ENCODE peak calls at places on chromosomes 5 and 9, in seven cellular contexts. O, I, S, J, L, N and K are unnamed samples.

GRCh38 chr9:128969491-128969890 is 22.0 kb downstream of the NUP188 start:
- DNase-seq in L (no peak), N (no peak), S (no peak), I (no peak), O (no peak), J (no peak), K (no peak)

GRCh38 chr5:159456722-159457462 is 126.6 kb upstream of the IL12B start:
- DNase-seq in S (peak; percentile 36), O (no peak), L (no peak), I (no peak), J (no peak), N (no peak), K (peak; percentile 67)

GRCh38 chr5:9467199-9468069 is 78.4 kb downstream of the SEMA5A start:
- DNase-seq in O (no peak), L (no peak), J (no peak), I (no peak), S (no peak), N (no peak), K (no peak)

GRCh38 chr9:126229501-126229900 is 97.1 kb upstream of the MVB12B start:
- DNase-seq in N (no peak), O (no peak), S (no peak), J (no peak), L (no peak), I (no peak), K (no peak)

GRCh38 chr5:135239461-135240282 is 159.4 kb downstream of the MACROH2A1 start:
- DNase-seq in I (peak; percentile 60), J (peak; percentile 41), L (peak; percentile 83), O (no peak), N (peak; percentile 20), S (peak; percentile 78), K (no peak)

GRCh38 chr5:132176987-132177386 is 50.7 kb downstream of the P4HA2 start:
- DNase-seq in S (peak; percentile 22), J (peak; percentile 34), N (no peak), I (no peak), O (no peak), L (peak; percentile 24), K (peak; percentile 59)

GRCh38 chr5:34020717-34021116 is 12.9 kb upstream of the AMACR start:
- DNase-seq in I (no peak), J (no peak), L (no peak), N (no peak), O (no peak), S (no peak), K (no peak)

GRCh38 chr9:126297656-126298318 is 28.8 kb upstream of the MVB12B start:
- DNase-seq in I (no peak), L (no peak), N (no peak), J (no peak), S (no peak), O (no peak), K (no peak)

GRCh38 chr5:59236996-59237395 is 654.1 kb downstream of the RAB3C start:
- DNase-seq in L (peak; percentile 20), S (no peak), N (no peak), J (no peak), O (no peak), I (no peak), K (no peak)

GRCh38 chr9:126722252-126722921 is 82.5 kb upstream of the ZBTB43 start:
- DNase-seq in O (peak; percentile 82), I (peak; percentile 80), L (peak; percentile 13), J (peak; percentile 56), N (peak; percentile 86), S (no peak), K (peak; percentile 94)

GRCh38 chr5:33984671-33985124 is at the start of gene SLC45A2:
- DNase-seq in O (no peak), S (no peak), J (no peak), I (no peak), N (no peak), L (no peak), K (no peak)

GRCh38 chr5:36174119-36174518 is 22.2 kb downstream of the SKP2 start:
- DNase-seq in I (no peak), N (no peak), O (no peak), J (no peak), L (no peak), S (no peak), K (no peak)

GRCh38 chr9:123569343-123569694 is 213.3 kb downstream of the CRB2 start:
- DNase-seq in S (no peak), O (no peak), I (no peak), L (no peak), J (no peak), N (no peak), K (no peak)

GRCh38 chr9:127612993-127613954 is 1.2 kb downstream of the STXBP1 start:
- DNase-seq in N (peak; percentile 61), L (peak; percentile 57), O (peak; percentile 82), J (peak; percentile 62), S (peak; percentile 63), I (peak; percentile 87), K (peak; percentile 46)

GRCh38 chr5:154276932-154277331 is 86.4 kb downstream of the GALNT10 start:
- DNase-seq in N (peak; percentile 56), O (peak; percentile 65), I (no peak), J (peak; percentile 95), S (peak; percentile 99), L (peak; percentile 95), K (no peak)

GRCh38 chr5:169695025-169695625 is 58.0 kb downstream of the DOCK2 start:
- DNase-seq in I (no peak), O (no peak), N (no peak), J (no peak), L (no peak), S (no peak), K (no peak)

GRCh38 chr9:129656795-129657390 is 8.6 kb upstream of the PRRX2 start:
- DNase-seq in J (no peak), O (no peak), S (no peak), I (no peak), L (peak; percentile 55), N (no peak), K (no peak)

GRCh38 chr9:129006328-129007034 is 21.6 kb downstream of the SH3GLB2 start:
- DNase-seq in N (peak; percentile 87), L (peak; percentile 79), J (peak; percentile 83), O (peak; percentile 58), S (peak; percentile 79), I (peak; percentile 82), K (peak; percentile 88)

GRCh38 chr5:14054965-14055963 is 87.9 kb upstream of the TRIO start:
- DNase-seq in N (no peak), S (peak; percentile 23), J (no peak), O (no peak), L (peak; percentile 35), I (no peak), K (no peak)

GRCh38 chr5:69331528-69332445 is 814 bp downstream of the CCDC125 start:
- DNase-seq in I (no peak), O (no peak), L (no peak), N (no peak), J (no peak), S (no peak), K (peak; percentile 39)

DNA sequence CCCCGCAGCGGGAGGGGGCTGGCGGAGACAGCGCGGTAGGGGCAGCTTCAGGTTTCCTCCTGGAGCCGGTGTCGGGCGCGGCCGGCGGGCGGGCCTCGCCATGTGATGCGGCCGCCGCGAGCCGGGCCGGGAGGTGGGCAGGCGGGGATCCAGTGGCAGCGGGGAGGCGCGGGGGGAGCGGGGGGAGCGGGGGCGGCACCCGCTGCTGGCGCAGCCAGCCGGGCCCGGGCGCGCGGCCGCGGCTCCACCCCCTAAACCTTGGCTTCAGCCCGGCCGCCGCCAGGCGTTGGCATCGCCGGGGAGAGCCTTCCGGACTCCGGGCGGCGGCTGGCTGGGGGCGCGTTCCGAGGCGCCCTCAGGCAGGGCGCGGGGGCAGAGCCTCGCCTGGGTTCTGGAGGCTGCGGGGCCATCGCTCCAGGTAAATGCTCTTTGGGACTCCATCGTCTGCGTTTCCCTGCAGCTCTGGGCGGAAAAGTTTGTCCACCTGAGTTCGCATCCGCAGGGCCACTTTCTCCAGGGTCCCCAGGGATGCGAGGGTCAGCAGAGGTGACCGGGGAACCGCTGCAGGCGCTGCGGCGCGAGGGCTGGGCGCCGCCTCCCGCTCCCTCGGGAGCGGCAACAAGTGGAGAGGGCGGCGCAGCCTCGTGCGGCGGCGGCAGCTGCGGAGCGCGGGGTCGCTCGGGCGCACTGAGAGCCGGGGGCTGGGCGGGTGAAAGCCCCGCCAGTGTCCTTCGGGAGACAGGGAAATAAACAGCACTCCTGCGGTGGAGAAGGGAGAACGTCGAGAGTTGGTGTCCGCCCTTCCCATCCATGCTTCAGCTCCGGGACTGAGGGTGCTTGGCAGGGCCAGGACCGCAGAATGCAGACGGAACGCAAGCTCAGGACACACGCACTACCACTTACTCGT is at the start of gene ARHGEF28:
- DNase-seq in L (peak; percentile 46), O (peak; percentile 41), N (peak; percentile 44), S (peak; percentile 44), I (peak; percentile 83), J (peak; percentile 66), K (peak; percentile 47)
- TF ChIP-seq CTCF in L (no peak), O (no peak), N (no peak), S (no peak), I (no peak), J (no peak), K (no peak)

DNA sequence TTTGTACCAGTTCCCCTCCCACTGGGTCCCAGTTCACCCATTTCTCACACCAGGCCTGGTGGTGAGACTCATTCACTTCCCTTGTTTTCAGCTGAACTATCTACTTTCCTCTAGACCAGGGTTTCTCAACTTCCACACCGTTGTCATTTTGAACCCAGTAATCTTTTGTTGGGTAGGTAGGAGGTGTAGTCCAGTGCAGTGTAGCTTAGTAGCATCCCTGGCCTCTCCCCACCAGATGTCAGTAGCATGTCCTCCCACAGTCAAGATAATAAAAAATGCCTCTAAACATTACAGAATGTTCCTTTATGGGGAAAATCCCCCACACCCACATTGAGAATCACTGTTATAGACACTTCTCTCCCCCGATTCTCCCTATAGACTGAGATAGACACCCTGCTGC is 299.1 kb downstream of the EPB41L4A start:
- DNase-seq in O (no peak), J (no peak), I (no peak), S (no peak), N (no peak), L (no peak), K (no peak)
- TF ChIP-seq CTCF in O (no peak), J (no peak), I (no peak), S (no peak), N (no peak), L (no peak), K (no peak)

DNA sequence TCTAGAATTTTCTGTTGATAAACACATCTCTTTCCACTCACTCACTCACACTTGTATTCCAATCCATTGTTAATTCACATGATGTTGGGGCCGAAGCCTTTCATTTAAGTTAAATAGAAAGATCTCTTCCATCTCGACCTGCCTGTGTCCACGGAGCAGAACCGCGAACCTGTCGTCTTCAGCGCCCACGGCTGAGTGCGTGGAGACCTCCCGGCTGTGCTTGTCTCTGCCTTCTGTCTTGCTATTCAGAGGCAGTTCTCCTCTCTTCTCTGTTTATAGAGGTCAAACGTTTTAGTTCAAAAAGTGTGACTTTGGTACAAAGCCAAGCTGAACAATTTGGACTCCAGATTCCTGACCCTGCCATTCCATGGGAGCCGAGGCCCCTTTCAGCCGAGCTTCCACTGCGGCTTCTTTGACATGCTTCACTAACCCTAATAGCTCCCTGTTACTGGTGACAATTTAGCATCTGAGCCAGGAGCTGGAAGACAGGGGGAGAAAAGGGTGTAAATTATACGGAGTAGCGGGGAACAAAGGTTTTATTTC is 314.3 kb upstream of the IRX4 start:
- DNase-seq in S (no peak), O (no peak), I (no peak), L (no peak), N (no peak), J (no peak), K (no peak)
- TF ChIP-seq CTCF in S (no peak), O (no peak), I (no peak), L (no peak), N (no peak), J (no peak), K (no peak)

DNA sequence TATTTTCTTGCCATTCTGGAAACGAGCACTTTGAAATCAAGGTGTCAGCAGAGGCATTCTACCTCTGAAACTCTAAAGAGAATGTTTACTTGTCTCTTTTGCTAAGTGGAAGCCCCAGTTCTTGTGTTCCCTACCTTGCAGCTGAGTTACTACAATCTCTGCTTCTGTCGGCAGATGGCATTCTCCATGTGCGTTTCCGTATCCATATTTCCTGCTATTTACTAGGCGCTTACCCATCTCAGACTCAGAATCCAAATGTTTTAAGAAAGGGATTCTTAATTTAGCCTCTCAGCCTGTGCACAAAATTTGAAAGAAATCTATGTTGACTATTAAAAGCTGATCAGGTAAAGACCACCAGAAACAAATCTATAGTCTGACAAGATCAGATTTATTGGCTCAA is 221.3 kb upstream of the FTMT start:
- DNase-seq in O (no peak), S (peak; percentile 34), I (no peak), L (peak; percentile 40), N (no peak), J (peak; percentile 6), K (no peak)
- TF ChIP-seq CTCF in O (peak; percentile 34), S (peak; percentile 36), I (peak; percentile 6), L (peak; percentile 45), N (no peak), J (no peak), K (no peak)